ENCODE peak calls at places on chromosomes 7 and 10, in five cellular contexts. One of them, this sample, is unnamed.

GRCh38 chr10:3942930-3943489 is 158.0 kb upstream of the KLF6 start:
- DNase-seq in HL-60: no peak
- DNase-seq in spleen: no peak
- DNase-seq in endothelial cell of umbilical vein: no peak
- DNase-seq in HCT116: no peak
- DNase-seq in this sample: no peak

GRCh38 chr10:79201706-79202105 is 132.9 kb downstream of the ZMIZ1 start:
- DNase-seq in endothelial cell of umbilical vein: no peak
- DNase-seq in HCT116: no peak
- DNase-seq in spleen: no peak
- DNase-seq in HL-60: no peak
- DNase-seq in this sample: no peak

GRCh38 chr7:142943706-142944268 is 4.5 kb downstream of the LLCFC1 start:
- DNase-seq in spleen: no peak
- DNase-seq in HL-60: no peak
- DNase-seq in HCT116: no peak
- DNase-seq in endothelial cell of umbilical vein: no peak
- DNase-seq in this sample: no peak

GRCh38 chr7:70787772-70788171 is 344.2 kb upstream of the GALNT17 start:
- DNase-seq in HCT116: no peak
- DNase-seq in endothelial cell of umbilical vein: no peak
- DNase-seq in HL-60: no peak
- DNase-seq in spleen: no peak
- DNase-seq in this sample: no peak

GRCh38 chr10:71383972-71384687 is 12.6 kb upstream of the CDH23 start:
- DNase-seq in HCT116: no peak
- DNase-seq in endothelial cell of umbilical vein: peak
- DNase-seq in HL-60: peak
- DNase-seq in spleen: peak
- DNase-seq in this sample: peak

GRCh38 chr7:121330053-121330833 is 1.4 kb downstream of the WNT16 start:
- DNase-seq in spleen: peak
- DNase-seq in HCT116: no peak
- DNase-seq in endothelial cell of umbilical vein: no peak
- DNase-seq in HL-60: no peak
- DNase-seq in this sample: no peak

GRCh38 chr10:60281792-60282353 is 107.8 kb downstream of the ANK3 start:
- DNase-seq in spleen: no peak
- DNase-seq in HL-60: no peak
- DNase-seq in HCT116: no peak
- DNase-seq in endothelial cell of umbilical vein: peak
- DNase-seq in this sample: no peak

GRCh38 chr10:10804998-10805737 is 212.5 kb upstream of the CELF2 start:
- DNase-seq in endothelial cell of umbilical vein: peak
- DNase-seq in HL-60: no peak
- DNase-seq in HCT116: no peak
- DNase-seq in spleen: no peak
- DNase-seq in this sample: no peak

GRCh38 chr7:50728184-50728583 is 54.5 kb downstream of the GRB10 start:
- DNase-seq in spleen: no peak
- DNase-seq in endothelial cell of umbilical vein: no peak
- DNase-seq in HL-60: no peak
- DNase-seq in HCT116: no peak
- DNase-seq in this sample: no peak

GRCh38 chr10:106661133-106661766 is 503.3 kb downstream of the SORCS1 start:
- DNase-seq in spleen: no peak
- DNase-seq in HCT116: no peak
- DNase-seq in endothelial cell of umbilical vein: no peak
- DNase-seq in HL-60: no peak
- DNase-seq in this sample: no peak

GRCh38 chr10:9342865-9343450 is 1288.5 kb downstream of the GATA3 start:
- DNase-seq in spleen: no peak
- DNase-seq in HL-60: no peak
- DNase-seq in endothelial cell of umbilical vein: peak
- DNase-seq in HCT116: no peak
- DNase-seq in this sample: no peak

GRCh38 chr7:105954711-105955110 is 8.4 kb upstream of the CDHR3 start:
- DNase-seq in endothelial cell of umbilical vein: no peak
- DNase-seq in spleen: no peak
- DNase-seq in HCT116: no peak
- DNase-seq in HL-60: no peak
- DNase-seq in this sample: no peak

GRCh38 chr10:5556576-5556975 is 31.8 kb downstream of the CALML3 start:
- DNase-seq in HL-60: no peak
- DNase-seq in spleen: peak
- DNase-seq in endothelial cell of umbilical vein: no peak
- DNase-seq in HCT116: no peak
- DNase-seq in this sample: no peak

GRCh38 chr7:87000344-87000743 is 59.1 kb downstream of the ELAPOR2 start:
- DNase-seq in HL-60: no peak
- DNase-seq in HCT116: no peak
- DNase-seq in endothelial cell of umbilical vein: no peak
- DNase-seq in spleen: no peak
- DNase-seq in this sample: no peak

GRCh38 chr10:3827266-3827665 is 42.3 kb upstream of the KLF6 start:
- DNase-seq in HCT116: no peak
- DNase-seq in HL-60: no peak
- DNase-seq in spleen: no peak
- DNase-seq in endothelial cell of umbilical vein: no peak
- DNase-seq in this sample: no peak

GRCh38 chr10:75143353-75143752 is 31.9 kb downstream of the SAMD8 start:
- DNase-seq in HCT116: no peak
- DNase-seq in HL-60: no peak
- DNase-seq in endothelial cell of umbilical vein: peak
- DNase-seq in spleen: no peak
- DNase-seq in this sample: no peak

GRCh38 chr10:84204122-84204521 is 9.8 kb downstream of the CDHR1 start:
- DNase-seq in HCT116: peak
- DNase-seq in spleen: peak
- DNase-seq in HL-60: peak
- DNase-seq in endothelial cell of umbilical vein: no peak
- DNase-seq in this sample: no peak

GRCh38 chr7:98286093-98286525 is 4.6 kb downstream of the BRI3 start:
- DNase-seq in HCT116: peak
- DNase-seq in HL-60: peak
- DNase-seq in endothelial cell of umbilical vein: no peak
- DNase-seq in spleen: peak
- DNase-seq in this sample: peak

GRCh38 chr7:94452257-94452656 is 57.4 kb upstream of the CASD1 start:
- DNase-seq in endothelial cell of umbilical vein: no peak
- DNase-seq in HCT116: no peak
- DNase-seq in HL-60: no peak
- DNase-seq in spleen: no peak
- DNase-seq in this sample: no peak
- TF ChIP-seq POLR2AphosphoS5 in endothelial cell of umbilical vein: no peak
- TF ChIP-seq POLR2AphosphoS5 in HCT116: no peak
- TF ChIP-seq POLR2AphosphoS5 in HL-60: no peak
- TF ChIP-seq POLR2AphosphoS5 in spleen: no peak
- TF ChIP-seq POLR2AphosphoS5 in this sample: no peak

GRCh38 chr7:134612197-134612596 is 34.5 kb upstream of the BPGM start:
- DNase-seq in endothelial cell of umbilical vein: peak
- DNase-seq in spleen: no peak
- DNase-seq in HCT116: no peak
- DNase-seq in HL-60: no peak
- DNase-seq in this sample: no peak
- TF ChIP-seq CTCF in endothelial cell of umbilical vein: no peak
- TF ChIP-seq CTCF in spleen: no peak
- TF ChIP-seq CTCF in HCT116: peak
- TF ChIP-seq CTCF in HL-60: no peak
- TF ChIP-seq CTCF in this sample: no peak

DNA sequence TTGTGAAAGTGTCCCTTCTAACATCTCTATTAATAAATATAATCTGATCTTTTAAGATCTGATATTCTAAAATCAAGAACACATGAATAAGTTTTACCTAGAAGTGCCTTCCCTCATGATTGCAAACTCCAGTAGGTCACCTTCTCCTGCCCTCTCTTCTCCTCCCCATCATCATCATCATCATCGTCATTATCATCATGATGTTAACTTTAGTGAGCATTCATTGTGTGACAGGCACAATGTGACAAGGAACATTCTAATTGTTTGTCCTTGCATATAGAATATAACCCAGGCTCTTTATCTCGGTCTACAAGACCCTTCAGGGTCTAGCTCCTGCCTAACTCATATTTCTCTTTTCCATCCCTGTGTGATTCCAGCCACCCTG is 51.7 kb downstream of the CUBN start:
- DNase-seq in endothelial cell of umbilical vein: no peak
- DNase-seq in HL-60: no peak
- DNase-seq in HCT116: no peak
- DNase-seq in spleen: no peak
- DNase-seq in this sample: no peak
- H3K4me3 ChIP-seq in endothelial cell of umbilical vein: no peak
- H3K4me3 ChIP-seq in HL-60: no peak
- H3K4me3 ChIP-seq in HCT116: no peak
- H3K4me3 ChIP-seq in spleen: no peak
- H3K4me3 ChIP-seq in this sample: no peak

GRCh38 chr7:135253851-135254815 is 20.5 kb downstream of the STRA8 start:
- DNase-seq in spleen: peak
- DNase-seq in endothelial cell of umbilical vein: peak
- DNase-seq in HL-60: peak
- DNase-seq in HCT116: peak
- DNase-seq in this sample: peak
- TF ChIP-seq POLR2AphosphoS5 in spleen: peak
- TF ChIP-seq POLR2AphosphoS5 in endothelial cell of umbilical vein: peak
- TF ChIP-seq POLR2AphosphoS5 in HL-60: peak
- TF ChIP-seq POLR2AphosphoS5 in HCT116: peak
- TF ChIP-seq POLR2AphosphoS5 in this sample: no peak

GRCh38 chr7:150334108-150334507 is 7.3 kb downstream of the RARRES2 start:
- DNase-seq in spleen: no peak
- DNase-seq in HL-60: no peak
- DNase-seq in HCT116: no peak
- DNase-seq in endothelial cell of umbilical vein: no peak
- DNase-seq in this sample: no peak

GRCh38 chr7:150335101-150335773 is 6.2 kb downstream of the RARRES2 start:
- DNase-seq in HL-60: no peak
- DNase-seq in endothelial cell of umbilical vein: no peak
- DNase-seq in HCT116: no peak
- DNase-seq in spleen: no peak
- DNase-seq in this sample: no peak

GRCh38 chr7:150332852-150333635 is 8.4 kb downstream of the RARRES2 start:
- DNase-seq in HL-60: no peak
- DNase-seq in spleen: no peak
- DNase-seq in endothelial cell of umbilical vein: no peak
- DNase-seq in HCT116: no peak
- DNase-seq in this sample: no peak

GRCh38 chr7:150335774-150336112 is 5.7 kb downstream of the RARRES2 start:
- DNase-seq in spleen: no peak
- DNase-seq in endothelial cell of umbilical vein: no peak
- DNase-seq in HL-60: no peak
- DNase-seq in HCT116: no peak
- DNase-seq in this sample: no peak

GRCh38 chr7:150333659-150334058 is 7.8 kb downstream of the RARRES2 start:
- DNase-seq in endothelial cell of umbilical vein: no peak
- DNase-seq in HCT116: no peak
- DNase-seq in spleen: no peak
- DNase-seq in HL-60: no peak
- DNase-seq in this sample: no peak
- TF ChIP-seq CTCF in endothelial cell of umbilical vein: no peak
- TF ChIP-seq CTCF in HCT116: no peak
- TF ChIP-seq CTCF in spleen: no peak
- TF ChIP-seq CTCF in HL-60: no peak
- TF ChIP-seq CTCF in this sample: no peak

DNA sequence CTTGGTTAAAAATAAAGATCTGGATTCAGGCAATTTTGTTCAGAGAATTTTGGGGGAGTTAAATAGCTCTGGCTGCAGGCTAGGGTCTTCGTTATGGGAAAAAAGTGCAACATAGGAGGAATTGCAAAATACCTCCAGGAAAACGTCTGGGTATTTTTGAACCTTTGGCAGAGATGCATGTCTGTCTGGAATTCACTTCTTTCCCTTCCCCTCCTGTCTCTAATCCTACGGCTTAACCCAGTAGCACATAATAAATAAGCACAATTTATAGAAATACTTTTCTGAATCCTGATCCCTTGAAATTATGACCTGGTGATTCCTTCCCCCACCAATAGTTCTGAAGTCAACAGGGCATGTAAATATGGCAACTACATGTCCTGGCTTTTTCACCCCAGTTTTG is 19.3 kb upstream of the NUP205 start:
- DNase-seq in HL-60: no peak
- DNase-seq in HCT116: no peak
- DNase-seq in endothelial cell of umbilical vein: no peak
- DNase-seq in spleen: no peak
- DNase-seq in this sample: no peak
- H3K4me3 ChIP-seq in HL-60: no peak
- H3K4me3 ChIP-seq in HCT116: no peak
- H3K4me3 ChIP-seq in endothelial cell of umbilical vein: no peak
- H3K4me3 ChIP-seq in spleen: no peak
- H3K4me3 ChIP-seq in this sample: no peak

DNA sequence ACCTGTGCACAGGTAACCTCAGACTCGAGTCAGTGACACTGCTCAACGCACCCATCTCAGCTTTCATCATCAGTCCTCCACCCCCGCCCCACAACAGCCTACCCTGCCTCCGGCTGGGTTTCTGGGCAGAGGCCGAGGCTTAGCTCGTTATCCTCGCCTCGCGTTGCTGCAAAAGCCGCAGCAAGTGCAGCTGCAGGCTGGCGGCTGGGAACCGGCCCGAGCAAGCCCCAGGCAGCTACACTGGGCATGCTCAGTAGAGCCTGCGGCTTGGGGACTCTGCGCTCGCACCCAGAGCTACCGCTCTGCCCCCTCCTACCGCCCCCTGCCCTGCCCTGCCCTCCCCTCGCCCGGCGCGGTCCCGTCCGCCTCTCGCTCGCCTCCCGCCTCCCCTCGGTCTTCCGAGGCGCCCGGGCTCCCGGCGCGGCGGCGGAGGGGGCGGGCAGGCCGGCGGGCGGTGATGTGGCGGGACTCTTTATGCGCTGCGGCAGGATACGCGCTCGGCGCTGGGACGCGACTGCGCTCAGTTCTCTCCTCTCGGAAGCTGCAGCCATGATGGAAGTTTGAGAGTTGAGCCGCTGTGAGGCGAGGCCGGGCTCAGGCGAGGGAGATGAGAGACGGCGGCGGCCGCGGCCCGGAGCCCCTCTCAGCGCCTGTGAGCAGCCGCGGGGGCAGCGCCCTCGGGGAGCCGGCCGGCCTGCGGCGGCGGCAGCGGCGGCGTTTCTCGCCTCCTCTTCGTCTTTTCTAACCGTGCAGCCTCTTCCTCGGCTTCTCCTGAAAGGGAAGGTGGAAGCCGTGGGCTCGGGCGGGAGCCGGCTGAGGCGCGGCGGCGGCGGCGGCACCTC is at the start of the genes KLLN and PTEN:
- DNase-seq in HL-60: peak
- DNase-seq in endothelial cell of umbilical vein: peak
- DNase-seq in spleen: peak
- DNase-seq in HCT116: peak
- DNase-seq in this sample: peak
- TF ChIP-seq POLR2AphosphoS5 in HL-60: peak
- TF ChIP-seq POLR2AphosphoS5 in endothelial cell of umbilical vein: peak
- TF ChIP-seq POLR2AphosphoS5 in spleen: peak
- TF ChIP-seq POLR2AphosphoS5 in HCT116: peak
- TF ChIP-seq POLR2AphosphoS5 in this sample: peak

GRCh38 chr7:102914585-102914984 is 1.8 kb downstream of the LRRC17 start:
- DNase-seq in HL-60: no peak
- DNase-seq in endothelial cell of umbilical vein: no peak
- DNase-seq in HCT116: no peak
- DNase-seq in spleen: no peak
- DNase-seq in this sample: no peak
- TF ChIP-seq CTCF in HL-60: no peak
- TF ChIP-seq CTCF in endothelial cell of umbilical vein: no peak
- TF ChIP-seq CTCF in HCT116: no peak
- TF ChIP-seq CTCF in spleen: no peak
- TF ChIP-seq CTCF in this sample: no peak